ENCODE peak calls at places on chromosomes 3 and 15, in seven cellular contexts. One of them, this sample, is unnamed.

GRCh38 chr3:15520804-15521572 is 518 bp downstream of the COLQ start:
- DNase-seq in prostate gland: no peak
- DNase-seq in GM20000: no peak
- DNase-seq in mucosa of descending colon: no peak
- DNase-seq in B cell: no peak
- DNase-seq in WTC11: no peak
- DNase-seq in ovary: no peak
- DNase-seq in this sample: no peak

GRCh38 chr15:79778378-79778990 is 118.3 kb downstream of the MTHFS start:
- DNase-seq in prostate gland: peak
- DNase-seq in GM20000: no peak
- DNase-seq in mucosa of descending colon: no peak
- DNase-seq in B cell: no peak
- DNase-seq in WTC11: no peak
- DNase-seq in ovary: no peak
- DNase-seq in this sample: no peak

GRCh38 chr3:11350374-11350773 is 78.2 kb downstream of the ATG7 start:
- DNase-seq in prostate gland: no peak
- DNase-seq in GM20000: no peak
- DNase-seq in mucosa of descending colon: no peak
- DNase-seq in B cell: no peak
- DNase-seq in WTC11: no peak
- DNase-seq in ovary: no peak
- DNase-seq in this sample: no peak

GRCh38 chr3:101940521-101940992 is 91.2 kb downstream of the NFKBIZ start:
- DNase-seq in prostate gland: no peak
- DNase-seq in GM20000: no peak
- DNase-seq in mucosa of descending colon: no peak
- DNase-seq in B cell: peak
- DNase-seq in WTC11: no peak
- DNase-seq in ovary: peak
- DNase-seq in this sample: no peak

GRCh38 chr15:80768158-80768557 is 11.0 kb upstream of the CEMIP start:
- DNase-seq in prostate gland: no peak
- DNase-seq in GM20000: no peak
- DNase-seq in mucosa of descending colon: no peak
- DNase-seq in B cell: no peak
- DNase-seq in WTC11: no peak
- DNase-seq in ovary: no peak
- DNase-seq in this sample: no peak

GRCh38 chr3:40207796-40208195 is 101.7 kb upstream of the EIF1B start:
- DNase-seq in prostate gland: no peak
- DNase-seq in GM20000: no peak
- DNase-seq in mucosa of descending colon: no peak
- DNase-seq in B cell: no peak
- DNase-seq in WTC11: no peak
- DNase-seq in ovary: no peak
- DNase-seq in this sample: no peak

GRCh38 chr3:194421-194820 is 2.1 kb upstream of the CHL1 start:
- DNase-seq in prostate gland: no peak
- DNase-seq in GM20000: no peak
- DNase-seq in mucosa of descending colon: no peak
- DNase-seq in B cell: no peak
- DNase-seq in WTC11: no peak
- DNase-seq in ovary: no peak
- DNase-seq in this sample: no peak

GRCh38 chr3:71104090-71104489 is 479.4 kb downstream of the FOXP1 start:
- DNase-seq in prostate gland: no peak
- DNase-seq in GM20000: no peak
- DNase-seq in mucosa of descending colon: no peak
- DNase-seq in B cell: no peak
- DNase-seq in WTC11: no peak
- DNase-seq in ovary: no peak
- DNase-seq in this sample: no peak

GRCh38 chr3:14523792-14524191 is 16.4 kb downstream of the GRIP2 start:
- DNase-seq in prostate gland: no peak
- DNase-seq in GM20000: no peak
- DNase-seq in mucosa of descending colon: no peak
- DNase-seq in B cell: no peak
- DNase-seq in WTC11: no peak
- DNase-seq in ovary: no peak
- DNase-seq in this sample: no peak

GRCh38 chr3:101288294-101288693 is 32.1 kb downstream of the IMPG2 start:
- DNase-seq in prostate gland: no peak
- DNase-seq in GM20000: no peak
- DNase-seq in mucosa of descending colon: no peak
- DNase-seq in B cell: no peak
- DNase-seq in WTC11: no peak
- DNase-seq in ovary: no peak
- DNase-seq in this sample: no peak

GRCh38 chr15:63037996-63038720 is 4.4 kb upstream of the TPM1 start:
- DNase-seq in prostate gland: no peak
- DNase-seq in GM20000: no peak
- DNase-seq in mucosa of descending colon: no peak
- DNase-seq in B cell: no peak
- DNase-seq in WTC11: no peak
- DNase-seq in ovary: no peak
- DNase-seq in this sample: no peak

GRCh38 chr3:159787191-159787590 is 201.4 kb upstream of the IL12A start:
- DNase-seq in prostate gland: no peak
- DNase-seq in GM20000: no peak
- DNase-seq in mucosa of descending colon: peak
- DNase-seq in B cell: no peak
- DNase-seq in WTC11: no peak
- DNase-seq in ovary: no peak
- DNase-seq in this sample: no peak

GRCh38 chr15:92942706-92943105 is 42.6 kb downstream of the CHD2 start:
- DNase-seq in prostate gland: no peak
- DNase-seq in GM20000: no peak
- DNase-seq in mucosa of descending colon: no peak
- DNase-seq in B cell: no peak
- DNase-seq in WTC11: no peak
- DNase-seq in ovary: no peak
- DNase-seq in this sample: no peak
- TF ChIP-seq CTCF in prostate gland: no peak
- TF ChIP-seq CTCF in GM20000: no peak
- TF ChIP-seq CTCF in mucosa of descending colon: no peak
- TF ChIP-seq CTCF in B cell: no peak
- TF ChIP-seq CTCF in WTC11: no peak
- TF ChIP-seq CTCF in ovary: no peak
- TF ChIP-seq CTCF in this sample: no peak

GRCh38 chr3:94303897-94304296 is 241.0 kb downstream of the NSUN3 start:
- DNase-seq in prostate gland: peak
- DNase-seq in GM20000: no peak
- DNase-seq in mucosa of descending colon: no peak
- DNase-seq in B cell: no peak
- DNase-seq in WTC11: peak
- DNase-seq in ovary: no peak
- DNase-seq in this sample: no peak
- TF ChIP-seq CTCF in prostate gland: peak
- TF ChIP-seq CTCF in GM20000: no peak
- TF ChIP-seq CTCF in mucosa of descending colon: no peak
- TF ChIP-seq CTCF in B cell: no peak
- TF ChIP-seq CTCF in WTC11: no peak
- TF ChIP-seq CTCF in ovary: no peak
- TF ChIP-seq CTCF in this sample: no peak

DNA sequence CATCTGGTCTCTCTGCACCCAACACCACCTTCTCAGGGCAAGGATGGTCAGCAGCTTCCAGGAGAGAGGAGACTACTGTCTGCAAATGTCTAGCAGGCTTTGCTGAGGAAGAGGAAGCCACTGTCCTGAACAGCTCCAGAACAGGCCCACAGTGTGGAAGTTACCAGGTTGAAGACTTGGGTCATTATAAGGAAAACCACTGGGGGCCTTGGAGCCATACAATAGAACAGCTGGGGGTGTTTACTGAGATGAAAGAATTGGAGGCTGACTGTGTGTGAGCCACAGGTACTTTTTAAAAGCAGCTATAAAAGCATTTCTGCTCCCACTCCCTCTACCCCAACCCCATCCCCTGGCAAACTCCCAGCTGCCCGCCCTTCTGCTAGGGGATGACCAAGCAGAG is 24.2 kb downstream of the SRGAP3 start:
- DNase-seq in prostate gland: no peak
- DNase-seq in GM20000: no peak
- DNase-seq in mucosa of descending colon: no peak
- DNase-seq in B cell: no peak
- DNase-seq in WTC11: no peak
- DNase-seq in ovary: no peak
- DNase-seq in this sample: peak
- TF ChIP-seq CTCF in prostate gland: no peak
- TF ChIP-seq CTCF in GM20000: no peak
- TF ChIP-seq CTCF in mucosa of descending colon: no peak
- TF ChIP-seq CTCF in B cell: no peak
- TF ChIP-seq CTCF in WTC11: no peak
- TF ChIP-seq CTCF in ovary: no peak
- TF ChIP-seq CTCF in this sample: no peak

GRCh38 chr3:26245236-26245635 is 377.3 kb upstream of the LRRC3B start:
- DNase-seq in prostate gland: no peak
- DNase-seq in GM20000: no peak
- DNase-seq in mucosa of descending colon: no peak
- DNase-seq in B cell: no peak
- DNase-seq in WTC11: no peak
- DNase-seq in ovary: no peak
- DNase-seq in this sample: no peak

GRCh38 chr3:26246901-26247300 is 375.7 kb upstream of the LRRC3B start:
- DNase-seq in prostate gland: no peak
- DNase-seq in GM20000: no peak
- DNase-seq in mucosa of descending colon: no peak
- DNase-seq in B cell: no peak
- DNase-seq in WTC11: no peak
- DNase-seq in ovary: no peak
- DNase-seq in this sample: no peak

DNA sequence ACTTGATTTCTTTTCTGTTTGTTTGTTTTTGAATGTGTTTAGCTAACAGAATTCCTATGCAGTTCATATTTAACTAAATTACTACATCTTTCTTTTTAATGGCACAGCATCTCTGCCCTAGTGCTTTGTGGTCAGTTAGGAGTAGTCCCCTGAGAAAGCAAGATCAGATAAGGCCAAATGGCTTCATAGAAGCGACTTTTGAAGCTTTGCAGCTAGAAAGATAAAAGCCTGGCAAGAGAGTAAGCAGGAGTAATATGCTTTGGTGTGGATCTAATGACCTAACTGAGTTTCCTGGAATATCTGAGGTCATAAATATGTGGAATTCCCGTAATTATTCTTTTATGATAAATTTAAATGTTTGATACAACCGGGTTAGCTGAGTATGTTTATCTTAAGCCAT is 374.9 kb upstream of the LRRC3B start:
- DNase-seq in prostate gland: no peak
- DNase-seq in GM20000: no peak
- DNase-seq in mucosa of descending colon: no peak
- DNase-seq in B cell: no peak
- DNase-seq in WTC11: no peak
- DNase-seq in ovary: no peak
- DNase-seq in this sample: no peak
- TF ChIP-seq CTCF in prostate gland: no peak
- TF ChIP-seq CTCF in GM20000: no peak
- TF ChIP-seq CTCF in mucosa of descending colon: no peak
- TF ChIP-seq CTCF in B cell: no peak
- TF ChIP-seq CTCF in WTC11: no peak
- TF ChIP-seq CTCF in ovary: no peak
- TF ChIP-seq CTCF in this sample: no peak

DNA sequence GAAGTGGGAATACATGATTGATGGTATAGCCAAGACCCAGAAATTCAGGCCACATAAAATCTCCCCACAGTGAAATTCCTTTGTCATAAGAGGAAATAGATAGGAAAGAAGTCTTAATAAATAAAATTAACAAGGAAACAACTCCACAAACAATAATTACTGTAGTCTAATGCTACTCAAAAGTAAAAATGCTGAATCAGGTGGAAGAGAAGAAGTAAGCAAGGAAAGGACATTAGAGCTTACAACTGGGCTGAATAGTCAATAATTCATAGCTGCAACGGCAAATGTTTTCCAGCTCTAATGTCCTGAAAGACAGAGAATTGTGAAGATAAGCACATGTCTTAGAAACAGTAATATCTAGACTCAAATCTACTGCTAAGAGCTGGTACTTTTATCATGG is 64.4 kb downstream of the STRIT1 start:
- DNase-seq in prostate gland: no peak
- DNase-seq in GM20000: no peak
- DNase-seq in mucosa of descending colon: no peak
- DNase-seq in B cell: no peak
- DNase-seq in WTC11: no peak
- DNase-seq in ovary: no peak
- DNase-seq in this sample: no peak
- TF ChIP-seq CTCF in prostate gland: no peak
- TF ChIP-seq CTCF in GM20000: no peak
- TF ChIP-seq CTCF in mucosa of descending colon: no peak
- TF ChIP-seq CTCF in B cell: no peak
- TF ChIP-seq CTCF in WTC11: no peak
- TF ChIP-seq CTCF in ovary: no peak
- TF ChIP-seq CTCF in this sample: no peak

DNA sequence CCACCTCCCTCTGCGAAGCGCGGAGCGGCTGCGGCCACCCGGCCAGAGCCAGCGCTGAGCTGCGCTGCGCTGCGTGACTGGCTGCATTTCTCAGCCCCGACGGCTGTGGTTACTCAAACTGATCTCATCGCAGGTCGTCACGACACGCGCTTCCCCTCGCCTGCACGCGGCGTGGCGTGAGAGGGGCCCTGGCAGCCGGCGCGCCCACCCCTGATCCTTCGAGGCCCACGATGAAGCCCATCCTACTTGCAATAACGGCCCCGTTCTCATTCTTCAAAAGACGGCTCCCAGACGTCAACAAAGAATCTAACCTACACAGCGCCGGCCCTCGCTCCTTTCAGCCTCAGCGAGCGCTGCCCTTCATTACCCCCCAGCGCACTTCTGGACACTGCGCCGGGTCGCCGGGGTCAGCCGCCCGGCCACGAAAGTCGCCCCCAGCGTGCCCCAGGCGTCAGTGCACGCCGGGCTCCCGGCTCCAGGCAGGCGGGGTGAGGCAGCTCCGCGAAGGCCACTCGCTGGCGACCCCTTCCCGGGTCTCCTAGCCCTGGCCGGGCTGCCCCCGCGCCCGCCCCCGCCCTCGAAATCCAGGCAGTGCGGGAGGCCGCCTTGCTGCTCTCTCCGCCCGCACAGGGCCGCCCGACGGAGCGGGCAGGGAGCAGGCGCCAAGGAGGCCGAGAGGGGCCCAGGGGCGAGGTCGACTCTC is 9.9 kb upstream of the LEKR1 start:
- DNase-seq in prostate gland: no peak
- DNase-seq in GM20000: peak
- DNase-seq in mucosa of descending colon: peak
- DNase-seq in B cell: peak
- DNase-seq in WTC11: peak
- DNase-seq in ovary: peak
- DNase-seq in this sample: peak
- TF ChIP-seq CTCF in prostate gland: no peak
- TF ChIP-seq CTCF in GM20000: peak
- TF ChIP-seq CTCF in mucosa of descending colon: no peak
- TF ChIP-seq CTCF in B cell: no peak
- TF ChIP-seq CTCF in WTC11: no peak
- TF ChIP-seq CTCF in ovary: peak
- TF ChIP-seq CTCF in this sample: no peak

GRCh38 chr3:117898722-117899121 is 1135.9 kb downstream of the IGSF11 start:
- DNase-seq in prostate gland: no peak
- DNase-seq in GM20000: no peak
- DNase-seq in mucosa of descending colon: peak
- DNase-seq in B cell: no peak
- DNase-seq in WTC11: no peak
- DNase-seq in ovary: no peak
- DNase-seq in this sample: no peak
- TF ChIP-seq CTCF in prostate gland: no peak
- TF ChIP-seq CTCF in GM20000: peak
- TF ChIP-seq CTCF in mucosa of descending colon: no peak
- TF ChIP-seq CTCF in B cell: no peak
- TF ChIP-seq CTCF in WTC11: peak
- TF ChIP-seq CTCF in ovary: no peak
- TF ChIP-seq CTCF in this sample: no peak